ENCODE peak calls at places on chromosomes 12 and 14, in six cellular contexts. M is HCT116, C is HepG2, S is K562, J is H1, L is GM12878. N is an unnamed sample.

GRCh38 chr14:80447396-80447795 is 236.1 kb upstream of the DIO2 start:
- DNase-seq in J (no peak), C (no peak), L (no peak), S (no peak), M (no peak), N (no peak)

GRCh38 chr12:47775100-47775911 is 2.3 kb downstream of the SLC48A1 start:
- DNase-seq in M (no peak), L (no peak), S (peak; percentile 89), J (no peak), C (no peak), N (no peak)

GRCh38 chr12:46556105-46556559 is 183.6 kb upstream of the SLC38A2 start:
- DNase-seq in C (peak; percentile 87), S (no peak), L (no peak), J (no peak), M (peak; percentile 84), N (no peak)

GRCh38 chr12:47551426-47551851 is 154.4 kb downstream of the RPAP3 start:
- DNase-seq in L (no peak), S (no peak), C (no peak), M (no peak), J (no peak), N (no peak)

GRCh38 chr12:5796171-5797091 is 148.6 kb downstream of the ANO2 start:
- DNase-seq in M (no peak), C (peak; percentile 5), L (no peak), S (peak; percentile 37), J (no peak), N (peak; percentile 87)

GRCh38 chr12:59820594-59821011 is 224.8 kb downstream of the SLC16A7 start:
- DNase-seq in L (no peak), J (no peak), S (no peak), M (no peak), C (no peak), N (no peak)

GRCh38 chr12:122519418-122519817 is 7.3 kb downstream of the RSRC2 start:
- DNase-seq in L (no peak), J (no peak), S (no peak), M (no peak), C (no peak), N (no peak)

GRCh38 chr12:75245108-75245507 is 35.5 kb upstream of the KCNC2 start:
- DNase-seq in L (no peak), C (no peak), S (no peak), J (no peak), M (no peak), N (no peak)

GRCh38 chr14:69572634-69573135 is 2.0 kb downstream of the CCDC177 start:
- DNase-seq in J (no peak), L (no peak), C (no peak), S (no peak), M (no peak), N (no peak)

GRCh38 chr14:73472182-73473114 is 14.1 kb upstream of the NUMB start:
- DNase-seq in J (no peak), L (peak; percentile 57), S (peak; percentile 60), C (peak; percentile 64), M (peak; percentile 60), N (no peak)

GRCh38 chr14:61152851-61153364 is 128.2 kb downstream of the TMEM30B start:
- DNase-seq in J (no peak), L (no peak), M (no peak), S (no peak), C (peak; percentile 23), N (no peak)

GRCh38 chr14:104235686-104236085 is 97.3 kb downstream of the KIF26A start:
- DNase-seq in M (no peak), J (no peak), S (no peak), L (no peak), C (no peak), N (no peak)

GRCh38 chr12:49626169-49626835 is 2.9 kb downstream of the PRPF40B start:
- DNase-seq in C (no peak), J (no peak), M (no peak), L (no peak), S (no peak), N (no peak)

GRCh38 chr12:81644503-81644902 is 114.6 kb downstream of the PPFIA2 start:
- DNase-seq in M (peak; percentile 33), S (peak; percentile 3), L (no peak), J (no peak), C (peak; percentile 38), N (peak; percentile 6)

GRCh38 chr14:32724864-32725550 is 213.7 kb upstream of the NPAS3 start:
- DNase-seq in M (no peak), C (no peak), L (no peak), J (no peak), S (no peak), N (no peak)

GRCh38 chr14:79578470-79578869 is 632.8 kb downstream of the DIO2 start:
- DNase-seq in L (no peak), S (no peak), J (no peak), M (no peak), C (no peak), N (no peak)

GRCh38 chr12:128637616-128638606 is 185.8 kb downstream of the SLC15A4 start:
- DNase-seq in C (no peak), L (peak; percentile 43), J (no peak), M (no peak), S (no peak), N (no peak)

GRCh38 chr12:3271639-3272038 is 194.5 kb downstream of the TSPAN9 start:
- DNase-seq in M (no peak), J (no peak), L (no peak), C (no peak), S (no peak), N (no peak)

GRCh38 chr12:24848941-24849477 is 99.9 kb downstream of the BCAT1 start:
- DNase-seq in C (no peak), L (no peak), J (no peak), M (no peak), S (no peak), N (no peak)

GRCh38 chr14:39593339-39593738 is 161.1 kb upstream of the FBXO33 start:
- DNase-seq in C (no peak), M (no peak), J (no peak), L (no peak), S (no peak), N (no peak)

GRCh38 chr12:124379938-124380754 is 85.3 kb downstream of the RFLNA start:
- DNase-seq in M (no peak), C (no peak), S (no peak), J (no peak), L (no peak), N (no peak)
- TF ChIP-seq ZNF274 in M (no peak), C (no peak), S (no peak), J (no peak), L (no peak), N (no peak)

GRCh38 chr12:54054442-54055332 is 1.1 kb downstream of the HOXC4 start:
- DNase-seq in L (no peak), S (no peak), J (no peak), M (no peak), C (no peak), N (no peak)
- H3K4me1 ChIP-seq in L (peaks cover 22% of the 10 kb centered on the region), S (no peaks in the 10 kb centered on the region), J (peaks cover 4% of the 10 kb centered on the region), M (no peaks in the 10 kb centered on the region), C (no peaks in the 10 kb centered on the region), N (peaks cover 20% of the 10 kb centered on the region)

GRCh38 chr12:105454688-105455087 is 124.2 kb downstream of the C12orf75 start:
- DNase-seq in L (no peak), C (no peak), J (no peak), S (no peak), M (no peak), N (no peak)
- TF ChIP-seq ZNF274 in L (no peak), C (no peak), J (no peak), S (no peak), M (no peak), N (no peak)

GRCh38 chr12:96240656-96241055 is 46.5 kb downstream of the ELK3 start:
- DNase-seq in M (no peak), J (no peak), C (no peak), L (no peak), S (no peak), N (no peak)
- H3K4me1 ChIP-seq in M (no peaks in the 10 kb centered on the region), J (no peaks in the 10 kb centered on the region), C (peaks cover 13% of the 10 kb centered on the region), L (no peaks in the 10 kb centered on the region), S (peaks cover 17% of the 10 kb centered on the region), N (peaks cover 4% of the 10 kb centered on the region)

GRCh38 chr12:52566847-52567291 is 6.8 kb downstream of the KRT74 start:
- DNase-seq in C (no peak), S (peak; percentile 36), M (no peak), J (no peak), L (no peak), N (no peak)
- TF ChIP-seq ZNF274 in C (no peak), S (no peak), M (no peak), J (no peak), L (no peak), N (no peak)

DNA sequence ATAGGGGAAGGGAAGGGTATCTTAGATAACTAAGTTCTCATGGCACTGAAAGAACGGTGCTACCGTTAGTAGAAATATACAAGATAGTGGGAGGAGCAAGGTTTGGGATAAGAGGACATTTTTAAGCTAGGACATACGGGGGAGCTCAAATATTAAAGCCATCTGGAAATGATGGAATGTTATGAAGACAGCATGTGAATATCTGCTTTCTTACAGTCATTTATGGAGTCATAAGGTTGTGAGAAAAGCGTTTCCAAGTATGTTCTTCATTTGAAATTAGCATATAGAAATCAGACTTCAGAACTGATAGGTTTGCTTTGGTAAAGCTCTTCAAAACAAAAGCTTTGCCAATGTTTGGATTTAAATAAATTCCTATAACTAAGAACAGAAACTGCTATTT is 62.3 kb downstream of the OTOGL start:
- DNase-seq in S (no peak), C (no peak), J (no peak), M (no peak), L (no peak), N (no peak)
- H3K4me1 ChIP-seq in S (no peaks in the 10 kb centered on the region), C (no peaks in the 10 kb centered on the region), J (no peaks in the 10 kb centered on the region), M (no peaks in the 10 kb centered on the region), L (no peaks in the 10 kb centered on the region), N (no peaks in the 10 kb centered on the region)

GRCh38 chr12:119631930-119632678 is 35.8 kb upstream of the PRKAB1 start:
- DNase-seq in S (no peak), C (peak; percentile 65), M (peak; percentile 43), L (no peak), J (no peak), N (no peak)
- TF ChIP-seq ZNF274 in S (no peak), C (no peak), M (no peak), L (no peak), J (no peak), N (no peak)

GRCh38 chr12:68646484-68646883 is 35.8 kb downstream of the RAP1B start:
- DNase-seq in L (no peak), S (no peak), C (no peak), J (no peak), M (no peak), N (no peak)
- H3K4me1 ChIP-seq in L (peaks cover 4% of the 10 kb centered on the region), S (no peaks in the 10 kb centered on the region), C (peaks cover 6% of the 10 kb centered on the region), J (no peaks in the 10 kb centered on the region), M (no peaks in the 10 kb centered on the region), N (no peaks in the 10 kb centered on the region)